ENCODE peak calls at places on chromosome 5, in ten cellular contexts. A is mammary epithelial cell, Z is lower lobe of right lung, G is tibial nerve, K is sigmoid colon, F is heart right ventricle, P is caudate nucleus, W is tibial artery, I is GM23248, C is spleen. D is an unnamed sample.

GRCh38 chr5:173917788-173918786 is 29.9 kb downstream of the CPEB4 start:
- DNase-seq in C (peak), W (peak), F (peak), G (no peak), P (no peak), A (peak), Z (peak), I (peak), K (peak), D (no peak)

GRCh38 chr5:5244581-5244980 is 104.5 kb downstream of the ADAMTS16 start:
- DNase-seq in W (no peak), I (no peak), F (no peak), A (no peak), Z (no peak), C (no peak), K (no peak), G (no peak), P (no peak), D (no peak)

GRCh38 chr5:151288180-151288579 is 15.4 kb downstream of the SLC36A3 start:
- DNase-seq in K (no peak), G (no peak), W (no peak), Z (no peak), A (peak), F (no peak), C (no peak), P (no peak), I (no peak), D (no peak)

GRCh38 chr5:17118631-17119030 is 98.8 kb upstream of the BASP1 start:
- DNase-seq in F (peak), I (peak), A (peak), W (peak), C (no peak), K (peak), P (peak), G (no peak), Z (peak), D (peak)

GRCh38 chr5:6302099-6302498 is 76.2 kb downstream of the MED10 start:
- DNase-seq in W (no peak), C (no peak), Z (no peak), G (no peak), I (no peak), F (no peak), A (no peak), P (no peak), K (no peak), D (no peak)

GRCh38 chr5:110159202-110159601 is 469.5 kb downstream of the MAN2A1 start:
- DNase-seq in A (peak), W (no peak), F (no peak), G (no peak), C (no peak), K (no peak), Z (no peak), P (no peak), I (peak), D (no peak)

GRCh38 chr5:103347729-103348128 is 89.2 kb downstream of the MACIR start:
- DNase-seq in P (no peak), I (no peak), G (no peak), W (no peak), K (no peak), C (no peak), A (no peak), Z (no peak), F (no peak), D (no peak)

GRCh38 chr5:66246621-66247020 is 102.5 kb downstream of the SREK1 start:
- DNase-seq in P (no peak), F (no peak), I (peak), W (no peak), G (no peak), Z (no peak), K (no peak), A (no peak), C (no peak), D (no peak)

GRCh38 chr5:473344-474192 is 30.6 kb downstream of the EXOC3 start:
- DNase-seq in W (peak), Z (peak), I (peak), G (peak), P (no peak), K (peak), A (peak), F (no peak), C (no peak), D (peak)

GRCh38 chr5:40288791-40289475 is 390.8 kb upstream of the PTGER4 start:
- DNase-seq in A (no peak), G (no peak), I (peak), C (no peak), F (no peak), P (no peak), Z (no peak), W (no peak), K (no peak), D (no peak)

GRCh38 chr5:130652178-130652577 is 512.9 kb downstream of the HINT1 start:
- DNase-seq in A (peak), C (no peak), W (no peak), F (no peak), K (no peak), G (no peak), Z (no peak), I (no peak), P (no peak), D (no peak)

GRCh38 chr5:151085517-151086031 is 4.7 kb upstream of the TNIP1 start:
- DNase-seq in G (no peak), F (peak), Z (peak), W (no peak), K (peak), A (peak), P (no peak), I (no peak), C (peak), D (no peak)

GRCh38 chr5:113615708-113616107 is 102.2 kb downstream of the YTHDC2 start:
- DNase-seq in G (no peak), C (no peak), W (no peak), Z (no peak), F (no peak), A (no peak), P (no peak), K (no peak), I (no peak), D (no peak)

GRCh38 chr5:9516591-9516990 is 29.3 kb downstream of the SEMA5A start:
- DNase-seq in K (no peak), Z (no peak), F (no peak), C (no peak), A (no peak), I (no peak), G (no peak), W (no peak), P (no peak), D (no peak)

GRCh38 chr5:141420855-141421488 is at the start of gene PCDHGA11:
- DNase-seq in G (no peak), P (no peak), Z (peak), C (no peak), W (no peak), F (no peak), K (no peak), I (peak), A (peak), D (no peak)

GRCh38 chr5:96657068-96657467 is 5.1 kb upstream of the CAST start:
- DNase-seq in Z (no peak), F (no peak), G (no peak), C (no peak), W (no peak), P (no peak), A (peak), I (peak), K (no peak), D (no peak)

GRCh38 chr5:57432876-57433275 is 49.7 kb downstream of the ACTBL2 start:
- DNase-seq in W (no peak), G (no peak), C (no peak), P (no peak), Z (no peak), K (no peak), A (peak), F (no peak), I (no peak), D (no peak)

GRCh38 chr5:52774005-52774410 is 13.7 kb upstream of the ITGA1 start:
- DNase-seq in G (no peak), W (no peak), Z (no peak), P (no peak), K (no peak), C (no peak), F (peak), A (no peak), I (no peak), D (no peak)

GRCh38 chr5:84327591-84327990 is 57.1 kb downstream of the EDIL3 start:
- DNase-seq in Z (no peak), A (peak), C (no peak), F (no peak), W (no peak), K (no peak), I (peak), P (no peak), G (no peak), D (no peak)

GRCh38 chr5:96537386-96537785 is 104.3 kb upstream of the PCSK1 start:
- DNase-seq in F (no peak), A (peak), K (no peak), G (no peak), Z (no peak), W (no peak), C (no peak), P (no peak), I (peak), D (no peak)

GRCh38 chr5:126971455-126972019 is 58.8 kb downstream of the MARCHF3 start:
- DNase-seq in C (no peak), I (no peak), F (peak), W (no peak), Z (no peak), A (no peak), G (no peak), K (no peak), P (no peak), D (no peak)

GRCh38 chr5:126970517-126971017 is 59.8 kb downstream of the MARCHF3 start:
- DNase-seq in F (peak), I (peak), P (no peak), Z (no peak), C (no peak), A (no peak), W (no peak), G (no peak), K (no peak), D (no peak)

GRCh38 chr5:126969548-126969947 is 60.8 kb downstream of the MARCHF3 start:
- DNase-seq in I (no peak), W (no peak), F (no peak), C (no peak), K (no peak), A (no peak), Z (no peak), P (no peak), G (no peak), D (no peak)

GRCh38 chr5:126973193-126973592 is 57.2 kb downstream of the MARCHF3 start:
- DNase-seq in A (no peak), I (no peak), W (no peak), C (peak), G (no peak), Z (no peak), F (no peak), K (no peak), P (no peak), D (no peak)

GRCh38 chr5:126972062-126972895 is 58.1 kb downstream of the MARCHF3 start:
- DNase-seq in G (no peak), F (no peak), K (no peak), A (peak), C (no peak), P (no peak), W (no peak), Z (no peak), I (no peak), D (no peak)
- H3K27ac ChIP-seq in G (no peak), F (peak), K (no peak), A (no peak), C (peak), P (peak), W (no peak), Z (no peak), I (no peak), D (no peak)

DNA sequence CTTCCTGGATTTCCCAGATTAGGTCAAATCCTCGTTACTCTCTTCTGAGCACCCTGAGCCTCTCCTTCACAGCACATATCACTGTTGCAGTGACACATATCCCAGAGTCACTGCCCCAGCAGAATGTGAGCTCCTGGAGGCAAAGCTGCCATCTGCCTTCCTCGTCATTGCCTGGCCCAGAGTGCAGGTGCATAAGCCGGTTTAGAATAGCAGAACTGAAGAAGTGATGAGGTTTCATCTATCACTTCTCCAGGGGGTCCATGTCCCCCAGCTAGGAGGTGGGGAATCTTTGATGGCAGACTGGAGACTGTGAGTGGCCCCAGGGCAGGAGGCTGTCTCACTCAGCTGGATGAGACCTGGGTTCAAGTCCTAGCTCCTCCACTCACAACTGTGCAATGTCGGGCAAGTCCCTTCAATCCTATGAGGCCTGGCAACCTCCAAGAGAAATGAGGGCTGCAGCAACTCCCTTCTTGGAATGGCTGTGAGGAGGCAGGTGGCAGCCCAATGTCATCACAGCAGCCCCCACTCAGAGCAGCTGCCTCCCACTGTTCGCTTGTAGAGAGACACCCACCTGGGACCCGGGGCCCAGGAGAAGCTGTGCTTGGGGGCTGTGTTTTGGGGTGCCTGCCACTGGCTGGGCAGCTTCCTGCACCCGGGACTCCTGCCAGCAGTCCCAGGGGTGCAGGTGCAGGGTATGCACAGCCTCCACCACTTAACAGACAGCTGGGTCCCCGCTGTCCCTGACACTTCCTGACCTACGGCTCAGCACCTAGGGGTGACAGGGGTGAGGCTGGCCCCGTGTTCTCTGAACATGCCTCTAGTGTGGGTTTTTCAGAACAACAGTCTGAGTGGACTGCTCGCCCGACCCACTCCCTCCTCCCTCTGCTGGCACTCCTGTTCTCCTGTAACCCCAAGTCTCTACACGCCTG is 26.1 kb downstream of the NIPAL4 start:
- DNase-seq in Z (no peak), F (no peak), W (no peak), C (peak), P (no peak), K (peak), G (no peak), I (no peak), A (no peak), D (no peak)
- H3K27ac ChIP-seq in Z (peak), F (no peak), W (no peak), C (peak), P (no peak), K (peak), G (peak), I (no peak), A (no peak), D (peak)

DNA sequence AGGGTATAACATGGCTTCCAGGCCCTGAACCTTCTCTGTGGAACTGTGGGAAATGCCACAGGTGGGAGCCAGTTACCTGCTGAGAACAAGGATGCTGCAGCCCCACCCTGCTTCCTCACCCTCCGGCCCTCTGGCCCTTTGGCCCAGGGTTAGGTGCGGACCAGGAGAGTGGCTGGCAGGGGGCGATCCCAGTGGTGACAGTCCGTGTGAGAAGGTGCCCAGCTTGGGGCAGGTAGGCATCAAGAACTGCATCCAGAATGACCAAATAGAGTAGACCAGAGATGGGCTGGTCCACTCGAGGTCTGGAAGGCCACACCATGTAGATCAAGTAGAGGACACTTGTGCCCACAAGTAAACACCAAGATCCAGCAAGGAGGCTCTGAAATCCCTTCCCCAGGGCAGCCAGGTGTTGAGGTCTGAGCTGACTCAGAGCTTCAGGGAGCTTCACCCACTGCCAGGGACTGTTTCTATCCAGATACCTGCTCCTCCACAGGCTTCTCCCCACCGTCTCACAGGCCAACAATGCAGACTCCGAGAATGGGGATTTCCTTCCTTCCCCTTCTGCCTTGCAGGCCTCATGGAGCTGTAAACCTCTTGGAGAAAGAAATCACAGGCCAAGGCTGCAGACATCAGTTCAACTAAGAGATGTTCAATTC is 61.4 kb upstream of the ZSWIM6 start:
- DNase-seq in C (no peak), P (no peak), K (no peak), Z (no peak), G (no peak), F (no peak), W (no peak), A (peak), I (no peak), D (no peak)
- H3K27ac ChIP-seq in C (no peak), P (no peak), K (no peak), Z (no peak), G (no peak), F (no peak), W (no peak), A (no peak), I (no peak), D (no peak)

DNA sequence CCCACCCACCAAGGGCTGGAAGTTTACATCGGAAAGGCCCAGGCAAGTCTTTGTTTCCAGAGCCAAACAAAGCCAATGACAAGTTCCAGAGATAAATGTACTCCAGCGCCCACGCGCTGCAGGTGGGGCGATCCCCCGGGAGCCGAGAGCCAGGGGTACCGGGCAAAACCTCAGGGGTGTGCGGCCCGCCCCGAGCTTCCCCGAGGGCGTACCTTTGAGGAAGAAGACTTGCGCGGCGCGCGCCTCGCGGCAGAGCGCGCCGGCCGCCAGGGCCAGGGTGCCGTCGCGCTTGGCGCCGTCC is 671 bp downstream of the DUSP1 start:
- DNase-seq in C (peak), P (no peak), F (no peak), I (no peak), A (no peak), W (no peak), Z (no peak), K (no peak), G (no peak), D (no peak)
- H3K27ac ChIP-seq in C (peak), P (peak), F (peak), I (peak), A (peak), W (peak), Z (peak), K (peak), G (peak), D (peak)

GRCh38 chr5:74870299-74871067 is 4.3 kb upstream of the FAM169A start:
- DNase-seq in A (peak), P (no peak), K (no peak), W (no peak), C (no peak), F (no peak), Z (no peak), I (no peak), G (no peak), D (no peak)

GRCh38 chr5:74877624-74878304 is 11.6 kb upstream of the FAM169A start:
- DNase-seq in G (no peak), I (no peak), K (no peak), F (no peak), A (no peak), C (no peak), Z (no peak), P (no peak), W (no peak), D (no peak)

GRCh38 chr5:74875994-74876791 is 10.0 kb upstream of the FAM169A start:
- DNase-seq in K (no peak), Z (no peak), I (no peak), G (no peak), A (no peak), C (no peak), F (no peak), P (no peak), W (no peak), D (no peak)

GRCh38 chr5:74873525-74874249 is 7.5 kb upstream of the FAM169A start:
- DNase-seq in I (no peak), P (no peak), Z (no peak), A (no peak), G (no peak), C (no peak), F (no peak), K (no peak), W (no peak), D (no peak)
- H3K27ac ChIP-seq in I (no peak), P (no peak), Z (no peak), A (no peak), G (no peak), C (no peak), F (no peak), K (no peak), W (no peak), D (no peak)

GRCh38 chr5:80975065-80975464 is 14.9 kb downstream of the RASGRF2 start:
- DNase-seq in G (no peak), C (no peak), W (no peak), K (no peak), Z (no peak), I (no peak), F (no peak), A (no peak), P (no peak), D (no peak)
- H3K27ac ChIP-seq in G (no peak), C (no peak), W (no peak), K (no peak), Z (no peak), I (no peak), F (peak), A (no peak), P (no peak), D (peak)

GRCh38 chr5:149094996-149095395 is 32.1 kb upstream of the SH3TC2 start:
- DNase-seq in Z (no peak), P (no peak), I (no peak), C (no peak), W (no peak), G (no peak), F (no peak), A (no peak), K (no peak), D (no peak)
- H3K27ac ChIP-seq in Z (no peak), P (no peak), I (no peak), C (no peak), W (no peak), G (no peak), F (no peak), A (no peak), K (no peak), D (no peak)

D was measured in substantia nigra.